ENCODE peak calls at places on chromosome 22, in ten cellular contexts. L is WTC11; W is right cardiac atrium; D is stimulated activated naive CD8-positive, alpha-beta T cell treated with anti-CD3 and anti-CD28 coated beads, Interleukin-15, amount 100 ng/mL, for 72 hours; K is activated CD4-positive, alpha-beta T cell treated with anti-CD3 and anti-CD28 coated beads for 36 hours; G is upper lobe of right lung; E is activated CD4-positive, CD25-positive, alpha-beta regulatory T cell treated with anti-CD3 and anti-CD28 coated beads, Interleukin-2, amount 50 U/mL, for 24 hours; Y is K562; H is naive thymus-derived CD8-positive, alpha-beta T cell; A is lower lobe of right lung. B is an unnamed sample.

GRCh38 chr22:36027579-36027959 is 1.1 kb downstream of the RBFOX2 start:
- ATAC-seq in H (peak), L (no peak), K (no peak), A (no peak), Y (no peak), W (no peak), D (peak), G (no peak), E (no peak), B (no peak)

GRCh38 chr22:49865156-49865555 is 11.5 kb downstream of the ZBED4 start:
- ATAC-seq in D (no peak), H (no peak), W (no peak), G (no peak), Y (no peak), A (no peak), K (no peak), L (no peak), E (no peak), B (no peak)

GRCh38 chr22:36037102-36037758 is 8.6 kb upstream of the RBFOX2 start:
- ATAC-seq in G (no peak), E (no peak), D (no peak), K (no peak), L (no peak), A (no peak), H (no peak), W (no peak), Y (no peak), B (no peak)

GRCh38 chr22:17086301-17086700 is 1.5 kb downstream of the IL17RA start:
- ATAC-seq in H (peak), L (no peak), E (no peak), W (no peak), A (no peak), Y (no peak), D (no peak), K (no peak), G (peak), B (no peak)

GRCh38 chr22:23383491-23384450 is 196.3 kb downstream of the IGLL1 start:
- ATAC-seq in W (peak), H (no peak), Y (no peak), K (no peak), D (no peak), E (no peak), L (peak), A (peak), G (no peak), B (no peak)

GRCh38 chr22:46991666-46992065 is 229.2 kb downstream of the TBC1D22A start:
- ATAC-seq in H (no peak), Y (no peak), G (no peak), A (no peak), K (no peak), L (no peak), E (no peak), D (no peak), W (no peak), B (no peak)

GRCh38 chr22:49437356-49437755 is 390.3 kb downstream of the BRD1 start:
- ATAC-seq in E (no peak), Y (no peak), W (no peak), K (no peak), D (no peak), A (no peak), H (no peak), G (no peak), L (no peak), B (no peak)

GRCh38 chr22:46619240-46619829 is 851 bp upstream of the GRAMD4 start:
- ATAC-seq in L (no peak), K (no peak), E (no peak), Y (no peak), G (no peak), D (no peak), H (no peak), A (no peak), W (peak), B (no peak)

GRCh38 chr22:45688606-45689080 is 17.0 kb downstream of the ATXN10 start:
- ATAC-seq in W (peak), A (peak), D (no peak), G (peak), H (no peak), E (no peak), Y (no peak), L (no peak), K (no peak), B (no peak)

GRCh38 chr22:25025586-25025985 is 73.1 kb downstream of the KIAA1671 start:
- ATAC-seq in K (no peak), A (peak), H (no peak), L (no peak), E (no peak), Y (no peak), D (no peak), W (peak), G (peak), B (no peak)

GRCh38 chr22:45638834-45639746 is 32.5 kb upstream of the ATXN10 start:
- ATAC-seq in A (peak), Y (peak), K (no peak), L (no peak), D (no peak), H (no peak), E (no peak), G (peak), W (peak), B (peak)

GRCh38 chr22:21075516-21076138 is 29.9 kb downstream of the LRRC74B start:
- ATAC-seq in K (no peak), W (no peak), G (no peak), Y (no peak), D (no peak), L (no peak), E (no peak), A (no peak), H (no peak), B (no peak)

GRCh38 chr22:22870577-22871398 is 16.8 kb upstream of the IGLL5 start:
- ATAC-seq in E (no peak), L (peak), A (no peak), K (no peak), H (peak), D (no peak), W (no peak), G (no peak), Y (peak), B (no peak)

GRCh38 chr22:35425971-35426800 is 26.2 kb downstream of the MCM5 start:
- ATAC-seq in H (no peak), A (no peak), Y (no peak), L (peak), D (peak), G (no peak), K (no peak), E (no peak), W (no peak), B (no peak)

GRCh38 chr22:44881246-44881600 is 128.6 kb downstream of the PHF21B start:
- ATAC-seq in H (no peak), Y (no peak), D (no peak), A (no peak), K (no peak), E (no peak), L (no peak), W (no peak), G (no peak), B (no peak)

GRCh38 chr22:21076907-21077625 is 31.3 kb downstream of the LRRC74B start:
- ATAC-seq in G (no peak), Y (peak), K (no peak), A (no peak), W (no peak), D (no peak), L (no peak), H (no peak), E (no peak), B (no peak)

GRCh38 chr22:40156001-40156516 is 21.7 kb upstream of the TNRC6B start:
- ATAC-seq in K (peak), D (peak), A (peak), Y (peak), E (peak), H (peak), W (peak), L (peak), G (peak), B (peak)

GRCh38 chr22:19942071-19942885 is 660 bp upstream of the TXNRD2 start:
- ATAC-seq in L (peak), E (peak), D (peak), G (peak), A (peak), H (peak), Y (peak), W (peak), K (peak), B (peak)

GRCh38 chr22:30822216-30823014 is 127.7 kb downstream of the OSBP2 start:
- ATAC-seq in G (peak), Y (no peak), A (peak), D (no peak), W (peak), H (peak), E (peak), L (peak), K (no peak), B (no peak)

GRCh38 chr22:21762712-21763581 is 27.4 kb upstream of the YPEL1 start:
- ATAC-seq in A (peak), D (peak), G (peak), L (no peak), H (no peak), Y (no peak), K (peak), W (no peak), E (peak), B (peak)

GRCh38 chr22:35863432-35863831 is 145.8 kb downstream of the APOL5 start:
- ATAC-seq in Y (no peak), W (peak), L (no peak), H (no peak), D (no peak), A (no peak), E (no peak), K (no peak), G (no peak), B (no peak)

GRCh38 chr22:29306830-29307657 is 594 bp downstream of the GAS2L1 start:
- ATAC-seq in H (peak), A (peak), W (peak), L (peak), K (peak), Y (peak), G (peak), D (peak), E (peak), B (peak)

GRCh38 chr22:33706100-33706499 is 214.2 kb downstream of the LARGE1 start:
- ATAC-seq in E (no peak), H (no peak), G (no peak), L (peak), K (no peak), D (no peak), Y (no peak), W (no peak), A (no peak), B (no peak)

GRCh38 chr22:36055376-36056310 is 27.0 kb upstream of the RBFOX2 start:
- ATAC-seq in W (peak), E (no peak), H (no peak), L (no peak), Y (no peak), D (no peak), A (no peak), G (no peak), K (no peak), B (no peak)

GRCh38 chr22:26172389-26172990 is 3.2 kb downstream of the SEZ6L start:
- ATAC-seq in G (peak), L (peak), K (no peak), D (no peak), Y (peak), H (no peak), A (peak), E (no peak), W (no peak), B (peak)

GRCh38 chr22:48118654-48119053 is 1356.2 kb downstream of the TBC1D22A start:
- ATAC-seq in L (no peak), A (no peak), W (no peak), Y (no peak), D (no peak), E (no peak), G (no peak), K (no peak), H (no peak), B (no peak)

GRCh38 chr22:39108487-39108886 is 11.4 kb downstream of the APOBEC3H start:
- ATAC-seq in L (no peak), G (no peak), H (no peak), W (no peak), D (no peak), A (no peak), K (no peak), E (no peak), Y (no peak), B (no peak)

GRCh38 chr22:31278643-31279326 is 13.5 kb downstream of the PIK3IP1 start:
- ATAC-seq in H (peak), D (peak), Y (no peak), E (peak), W (no peak), A (no peak), L (no peak), G (no peak), K (peak), B (peak)

GRCh38 chr22:40347300-40347699 is 1.0 kb downstream of the ADSL start:
- ATAC-seq in E (no peak), Y (no peak), A (no peak), G (no peak), K (no peak), H (no peak), L (no peak), W (no peak), D (no peak), B (no peak)

GRCh38 chr22:17097701-17098100 is 12.9 kb downstream of the IL17RA start:
- ATAC-seq in A (no peak), D (no peak), K (no peak), W (no peak), H (no peak), Y (no peak), G (no peak), E (no peak), L (no peak), B (no peak)

GRCh38 chr22:29011868-29012428 is 49.7 kb downstream of the C22orf31 start:
- ATAC-seq in E (no peak), H (no peak), K (no peak), D (no peak), W (no peak), Y (no peak), G (no peak), A (no peak), L (no peak), B (no peak)

GRCh38 chr22:41975299-41976069 is 6.2 kb downstream of the SEPTIN3 start:
- ATAC-seq in E (no peak), K (no peak), Y (no peak), A (no peak), L (no peak), D (no peak), W (no peak), H (no peak), G (no peak), B (no peak)

B was measured in activated T-helper 17 cell treated with anti-CD3 and anti-CD28 coated beads, Interleukin-2, amount 50 U/mL, for 72 hours.